ENCODE peak calls at places on chromosomes 6 and 20, in eight cellular contexts. B is body of pancreas, C is pancreas, T is sigmoid colon, M is astrocyte, F is uterus, X is ovary, Z is H9. K is an unnamed sample.

GRCh38 chr20:63706027-63706695 is 1.6 kb downstream of the ARFRP1 start:
- DNase-seq in B (no peak), C (peak; percentile 19), T (peak; percentile 61), M (no peak), F (no peak), X (peak; percentile 42), Z (no peak), K (no peak)

GRCh38 chr6:39913391-39913916 is 20.8 kb downstream of the MOCS1 start:
- DNase-seq in B (no peak), C (no peak), T (no peak), M (no peak), F (no peak), X (no peak), Z (peak; percentile 15), K (no peak)

GRCh38 chr6:36320475-36320874 is 16.2 kb downstream of the BNIP5 start:
- DNase-seq in B (no peak), C (no peak), T (no peak), M (no peak), F (no peak), X (no peak), Z (no peak), K (no peak)

GRCh38 chr20:43914697-43915208 is at the start of gene TOX2:
- DNase-seq in B (no peak), C (no peak), T (no peak), M (no peak), F (no peak), X (peak; percentile 51), Z (peak; percentile 56), K (peak; percentile 69)

GRCh38 chr20:37797669-37798175 is 103.9 kb downstream of the CTNNBL1 start:
- DNase-seq in B (no peak), C (no peak), T (no peak), M (peak; percentile 29), F (no peak), X (no peak), Z (no peak), K (no peak)

GRCh38 chr6:131331146-131331545 is 195.9 kb downstream of the AKAP7 start:
- DNase-seq in B (no peak), C (no peak), T (no peak), M (peak; percentile 12), F (no peak), X (no peak), Z (no peak), K (peak; percentile 60)

GRCh38 chr20:41329435-41330342 is 10.9 kb upstream of the LPIN3 start:
- DNase-seq in B (no peak), C (no peak), T (peak; percentile 94), M (peak; percentile 98), F (peak; percentile 84), X (peak; percentile 75), Z (no peak), K (peak; percentile 93)

GRCh38 chr20:44247131-44247571 is at the start of gene GDAP1L1:
- DNase-seq in B (no peak), C (no peak), T (no peak), M (no peak), F (no peak), X (peak; percentile 56), Z (peak; percentile 78), K (no peak)

GRCh38 chr6:138540468-138540867 is 41.2 kb upstream of the NHSL1 start:
- DNase-seq in B (no peak), C (no peak), T (no peak), M (peak; percentile 96), F (no peak), X (no peak), Z (no peak), K (peak; percentile 68)

GRCh38 chr6:148450866-148451265 is 108.2 kb downstream of the SASH1 start:
- DNase-seq in B (no peak), C (no peak), T (no peak), M (no peak), F (no peak), X (no peak), Z (no peak), K (no peak)

GRCh38 chr20:7985916-7986315 is 33.6 kb downstream of the TMX4 start:
- DNase-seq in B (no peak), C (no peak), T (no peak), M (no peak), F (no peak), X (no peak), Z (no peak), K (no peak)

GRCh38 chr6:85353012-85353411 is 96.9 kb upstream of the NT5E start:
- DNase-seq in B (no peak), C (no peak), T (no peak), M (no peak), F (no peak), X (no peak), Z (no peak), K (no peak)

GRCh38 chr6:126721581-126722145 is 381.7 kb downstream of the CENPW start:
- DNase-seq in B (no peak), C (no peak), T (no peak), M (peak; percentile 95), F (no peak), X (no peak), Z (no peak), K (no peak)

GRCh38 chr6:153145591-153145990 is 14.5 kb upstream of the RGS17 start:
- DNase-seq in B (no peak), C (no peak), T (no peak), M (no peak), F (no peak), X (no peak), Z (peak; percentile 46), K (no peak)

GRCh38 chr6:143569035-143569434 is 57.5 kb upstream of the FUCA2 start:
- DNase-seq in B (no peak), C (no peak), T (no peak), M (peak; percentile 22), F (no peak), X (no peak), Z (no peak), K (peak; percentile 27)

GRCh38 chr6:53651764-53652401 is 13.7 kb downstream of the KLHL31 start:
- DNase-seq in B (peak; percentile 88), C (peak; percentile 91), T (peak; percentile 82), M (peak; percentile 36), F (peak; percentile 39), X (peak; percentile 68), Z (peak; percentile 88), K (peak; percentile 79)

GRCh38 chr6:142087950-142088857 is 44.5 kb upstream of the GJE1 start:
- DNase-seq in B (no peak), C (no peak), T (no peak), M (no peak), F (no peak), X (no peak), Z (peak; percentile 37), K (no peak)

GRCh38 chr6:118574051-118574865 is 26.2 kb downstream of the PLN start:
- DNase-seq in B (no peak), C (no peak), T (no peak), M (peak; percentile 33), F (no peak), X (no peak), Z (peak; percentile 80), K (no peak)

GRCh38 chr6:139187489-139187888 is 52.6 kb downstream of the HECA start:
- DNase-seq in B (no peak), C (no peak), T (no peak), M (no peak), F (no peak), X (no peak), Z (no peak), K (no peak)

DNA sequence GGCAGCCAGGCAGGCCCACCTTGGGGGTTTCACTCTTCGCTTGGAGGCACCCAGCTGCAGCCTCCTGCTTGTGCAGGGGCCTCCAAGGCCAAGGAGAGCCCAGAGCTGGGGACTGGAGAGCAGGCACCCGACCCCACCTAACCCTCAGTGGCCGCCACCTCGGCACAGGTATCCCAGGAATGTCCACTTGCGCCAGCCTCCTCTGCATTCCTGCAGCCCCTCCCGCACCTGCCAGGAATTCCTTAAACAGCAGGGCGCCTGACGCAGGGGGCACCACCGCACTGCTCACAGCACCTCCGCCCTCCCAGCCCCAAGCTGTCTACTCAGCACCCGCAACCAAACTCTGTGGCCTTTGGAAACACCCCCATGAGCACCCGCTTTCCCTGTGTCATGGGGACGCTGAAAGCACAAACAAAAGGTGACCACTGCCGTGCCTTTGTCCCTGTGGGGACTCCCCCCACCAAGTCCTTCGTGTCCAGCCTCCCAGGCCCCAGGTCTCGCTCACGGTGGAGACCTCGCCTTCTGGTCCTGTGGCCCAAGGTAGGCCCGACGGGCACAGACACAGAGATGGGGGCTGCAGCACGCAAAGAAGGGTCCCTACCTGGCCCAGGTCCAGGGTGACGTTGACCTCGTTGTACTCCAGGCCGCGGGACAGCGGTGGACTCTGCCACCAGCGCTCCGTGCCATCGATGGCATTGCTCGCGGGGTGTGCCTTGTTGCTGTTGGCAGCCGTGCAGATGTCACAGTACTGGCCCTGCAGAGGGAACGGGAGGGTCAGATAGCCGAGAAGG is 5.1 kb downstream of the LAMA5 start:
- DNase-seq in B (peak; percentile 71), C (peak; percentile 72), T (peak; percentile 69), M (no peak), F (peak; percentile 20), X (peak; percentile 40), Z (peak; percentile 96), K (peak; percentile 43)
- TF ChIP-seq CTCF in B (no peak), C (no peak), T (no peak), M (no peak), F (no peak), X (no peak), Z (no peak), K (no peak)

GRCh38 chr20:42734660-42735368 is 454.9 kb downstream of the PTPRT start:
- DNase-seq in B (no peak), C (no peak), T (no peak), M (no peak), F (no peak), X (no peak), Z (no peak), K (no peak)
- H3K9me3 ChIP-seq in B (no peaks in the 10 kb centered on the region), C (no peaks in the 10 kb centered on the region), T (no peaks in the 10 kb centered on the region), M (peaks cover 18% of the 10 kb centered on the region), F (no peaks in the 10 kb centered on the region), X (no peaks in the 10 kb centered on the region), Z (no peaks in the 10 kb centered on the region), K (no peaks in the 10 kb centered on the region)

GRCh38 chr6:30768634-30769087 is 24.3 kb upstream of the IER3 start:
- DNase-seq in B (no peak), C (no peak), T (no peak), M (peak; percentile 34), F (no peak), X (no peak), Z (no peak), K (no peak)
- H3K27ac ChIP-seq in B (no peak overlapping the region), C (peak overlapping the region; percentile 72), T (peak overlapping the region; percentile 92), M (peak overlapping the region; percentile 99), F (peak overlapping the region; percentile 89), X (no peak overlapping the region), Z (no peak overlapping the region), K (peak overlapping the region; percentile 55)

DNA sequence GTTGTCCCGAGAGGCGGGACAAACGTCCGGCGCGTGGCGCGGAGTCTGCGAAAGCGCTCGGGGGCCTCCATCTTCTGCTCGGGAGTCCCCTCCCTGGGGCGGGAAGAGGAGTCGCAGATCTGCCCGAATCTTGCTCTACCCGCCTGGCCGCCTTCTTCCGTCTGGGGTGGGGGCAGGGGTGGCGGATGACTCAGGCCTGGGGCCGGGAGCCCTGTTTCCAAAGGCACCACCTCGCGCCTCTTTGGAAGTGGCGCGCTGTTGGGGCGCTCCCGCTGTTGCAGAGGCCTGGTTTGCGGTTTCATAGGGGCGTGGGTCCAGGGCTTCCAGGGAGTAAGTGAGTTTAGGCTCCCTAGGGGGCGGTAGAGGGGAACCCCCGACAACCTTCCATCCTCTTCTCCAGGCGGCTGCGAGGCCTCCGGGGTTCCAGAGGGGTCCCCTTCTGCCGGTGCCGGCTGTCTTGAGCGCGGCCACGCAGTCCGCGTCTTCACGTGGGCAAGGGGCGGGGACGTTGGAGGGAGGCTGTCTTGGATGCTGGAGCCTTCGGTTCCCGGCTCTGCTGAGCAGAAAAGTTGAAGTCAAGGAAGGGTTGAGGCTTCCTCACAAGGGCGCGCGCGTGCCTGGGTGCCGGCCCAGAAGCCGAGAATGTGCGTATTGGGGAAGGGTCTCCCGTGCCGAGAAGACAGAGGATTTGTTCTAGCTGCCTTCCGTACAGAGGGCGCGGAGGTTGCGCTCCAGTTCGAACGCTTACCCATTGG is 2.6 kb upstream of the TFAP2C start:
- DNase-seq in B (peak; percentile 20), C (peak; percentile 14), T (peak; percentile 63), M (no peak), F (no peak), X (no peak), Z (peak; percentile 82), K (peak; percentile 54)
- TF ChIP-seq CTCF in B (no peak), C (no peak), T (no peak), M (peak; percentile 4), F (no peak), X (no peak), Z (peak; percentile 81), K (peak; percentile 32)